ENCODE peak calls at places on chromosomes 7 and 10, in six cellular contexts. H is stomach, R is kidney epithelial cell, Q is bronchial epithelial cell, I is A549, A is SK-N-SH. T is an unnamed sample.

GRCh38 chr7:71517940-71518339 is 386.0 kb downstream of the GALNT17 start:
- DNase-seq in I (no peak), A (no peak), Q (no peak), R (no peak), H (no peak), T (no peak)

GRCh38 chr7:51104278-51104677 is 212.3 kb downstream of the COBL start:
- DNase-seq in I (no peak), R (no peak), Q (no peak), A (no peak), H (no peak), T (no peak)

GRCh38 chr10:59553127-59553649 is 156.5 kb downstream of the SLC16A9 start:
- DNase-seq in H (no peak), Q (no peak), A (no peak), R (no peak), I (no peak), T (no peak)

GRCh38 chr10:124532106-124532641 is 70.6 kb downstream of the LHPP start:
- DNase-seq in I (peak), Q (peak), H (no peak), A (no peak), R (no peak), T (peak)

GRCh38 chr10:68526634-68527132 is 640 bp downstream of the SLC25A16 start:
- DNase-seq in I (no peak), A (no peak), H (no peak), R (no peak), Q (no peak), T (no peak)

GRCh38 chr10:117217196-117217761 is 20.0 kb downstream of the KCNK18 start:
- DNase-seq in A (no peak), Q (no peak), H (no peak), I (peak), R (no peak), T (peak)

GRCh38 chr7:23247602-23248335 is 1.2 kb downstream of the GPNMB start:
- DNase-seq in R (no peak), I (no peak), A (no peak), Q (no peak), H (no peak), T (no peak)

GRCh38 chr10:114917927-114918672 is 19.9 kb upstream of the TRUB1 start:
- DNase-seq in A (no peak), R (peak), H (no peak), I (peak), Q (peak), T (peak)

GRCh38 chr7:37342665-37343471 is 105.8 kb downstream of the ELMO1 start:
- DNase-seq in H (peak), R (no peak), A (peak), Q (no peak), I (no peak), T (no peak)

GRCh38 chr7:77351539-77352004 is 64.6 kb downstream of the GSAP start:
- DNase-seq in R (no peak), A (no peak), Q (no peak), I (no peak), H (peak), T (no peak)

GRCh38 chr7:158262284-158263109 is 325.1 kb downstream of the PTPRN2 start:
- DNase-seq in H (no peak), A (no peak), R (no peak), I (no peak), Q (no peak), T (no peak)

GRCh38 chr7:11701829-11702560 is 130.0 kb downstream of the THSD7A start:
- DNase-seq in Q (no peak), H (no peak), A (no peak), I (no peak), R (no peak), T (no peak)

GRCh38 chr7:107394301-107394700 is 75.6 kb upstream of the GPR22 start:
- DNase-seq in H (no peak), R (no peak), Q (no peak), I (no peak), A (no peak), T (no peak)

GRCh38 chr7:90574820-90575187 is 21.3 kb upstream of the CDK14 start:
- DNase-seq in H (no peak), R (no peak), A (no peak), Q (no peak), I (no peak), T (no peak)

GRCh38 chr7:75953918-75954317 is 39.0 kb downstream of the POR start:
- DNase-seq in H (no peak), A (no peak), R (no peak), I (no peak), Q (no peak), T (no peak)

GRCh38 chr7:130927062-130927461 is 193.1 kb upstream of the KLF14 start:
- DNase-seq in A (no peak), Q (no peak), I (no peak), H (no peak), R (no peak), T (no peak)

GRCh38 chr7:51789494-51789893 is 472.9 kb upstream of the COBL start:
- DNase-seq in R (no peak), A (peak), I (no peak), Q (peak), H (no peak), T (no peak)

GRCh38 chr7:99010281-99010680 is 131.9 kb downstream of the TRRAP start:
- DNase-seq in A (no peak), Q (no peak), H (no peak), R (no peak), I (no peak), T (no peak)

GRCh38 chr7:75995996-75996395 is 1.6 kb upstream of the TMEM120A start:
- DNase-seq in I (no peak), H (no peak), Q (no peak), R (no peak), A (no peak), T (no peak)

GRCh38 chr10:125756853-125757487 is 18.7 kb downstream of the MMP21 start:
- DNase-seq in H (no peak), Q (no peak), I (no peak), R (no peak), A (no peak), T (no peak)

GRCh38 chr7:77455334-77455733 is 39.2 kb upstream of the GSAP start:
- DNase-seq in H (no peak), A (no peak), Q (peak), R (peak), I (peak), T (no peak)

GRCh38 chr10:16952010-16952550 is 134.9 kb upstream of the RSU1 start:
- DNase-seq in R (no peak), Q (no peak), A (no peak), H (no peak), I (no peak), T (no peak)

GRCh38 chr10:83990126-83990525 is 149.2 kb upstream of the GHITM start:
- DNase-seq in A (no peak), H (no peak), I (no peak), R (no peak), Q (no peak), T (no peak)

GRCh38 chr7:6232534-6232933 is 39.9 kb downstream of the CYTH3 start:
- DNase-seq in A (no peak), Q (no peak), I (no peak), H (peak), R (no peak), T (no peak)

GRCh38 chr10:3692331-3692860 is 92.6 kb downstream of the KLF6 start:
- DNase-seq in H (no peak), Q (no peak), A (no peak), I (no peak), R (no peak), T (no peak)

GRCh38 chr7:16891338-16891737 is 9.6 kb upstream of the AGR3 start:
- DNase-seq in R (no peak), H (peak), I (peak), A (no peak), Q (peak), T (peak)

GRCh38 chr7:82841828-82842227 is 320.9 kb downstream of the PCLO start:
- DNase-seq in Q (no peak), H (no peak), R (no peak), I (no peak), A (no peak), T (no peak)

GRCh38 chr7:4809091-4809591 is 33.7 kb downstream of the AP5Z1 start:
- DNase-seq in I (no peak), Q (no peak), H (no peak), R (no peak), A (no peak), T (no peak)

GRCh38 chr7:143892527-143893300 is 9.3 kb downstream of the TCAF1 start:
- DNase-seq in R (no peak), I (no peak), Q (peak), H (no peak), A (no peak), T (peak)

GRCh38 chr7:46680147-46680546 is 759.1 kb upstream of the IGFBP3 start:
- DNase-seq in Q (peak), R (no peak), H (no peak), A (no peak), I (no peak), T (peak)

GRCh38 chr7:30200591-30200990 is 65.8 kb downstream of the MTURN start:
- DNase-seq in I (no peak), A (no peak), R (no peak), Q (no peak), H (no peak), T (no peak)

GRCh38 chr10:132311338-132311939 is 3.7 kb upstream of the STK32C start:
- DNase-seq in Q (no peak), R (no peak), I (peak), H (no peak), A (no peak), T (peak)

DNA sequence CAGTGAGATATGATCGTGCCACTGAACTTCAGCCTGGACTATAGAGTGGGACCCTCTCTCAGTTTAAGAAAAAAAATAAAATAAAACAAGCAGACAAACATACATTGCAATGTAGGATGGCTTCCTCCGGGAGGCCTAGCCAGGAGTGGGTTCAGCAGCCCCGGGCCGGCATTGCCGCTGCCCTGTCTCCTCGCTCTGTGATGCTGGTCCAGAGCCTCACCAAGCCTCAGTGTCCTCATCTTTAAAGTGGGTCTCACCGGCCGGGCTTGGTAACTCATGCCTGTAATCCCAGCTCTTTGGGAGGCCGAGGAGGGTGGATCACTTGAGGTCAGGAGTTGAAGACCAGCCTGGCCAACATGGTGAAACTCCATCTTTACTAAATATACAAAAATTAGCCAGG is 71.6 kb downstream of the PTPRE start:
- DNase-seq in A (no peak), R (no peak), I (no peak), H (peak), Q (no peak), T (no peak)
- TF ChIP-seq CTCF in A (no peak), R (no peak), I (no peak), H (no peak), Q (no peak), T (no peak)

GRCh38 chr10:130961506-130962239 is 349.8 kb downstream of the TCERG1L start:
- DNase-seq in I (no peak), H (no peak), A (no peak), R (no peak), Q (no peak), T (no peak)

GRCh38 chr10:130963052-130963393 is 348.5 kb downstream of the TCERG1L start:
- DNase-seq in H (no peak), I (no peak), R (no peak), Q (no peak), A (no peak), T (no peak)

GRCh38 chr10:130964771-130965170 is 346.8 kb downstream of the TCERG1L start:
- DNase-seq in A (no peak), I (no peak), R (no peak), Q (no peak), H (no peak), T (no peak)

GRCh38 chr10:130962240-130963051 is 349.1 kb downstream of the TCERG1L start:
- DNase-seq in Q (no peak), R (no peak), I (no peak), A (no peak), H (no peak), T (no peak)

DNA sequence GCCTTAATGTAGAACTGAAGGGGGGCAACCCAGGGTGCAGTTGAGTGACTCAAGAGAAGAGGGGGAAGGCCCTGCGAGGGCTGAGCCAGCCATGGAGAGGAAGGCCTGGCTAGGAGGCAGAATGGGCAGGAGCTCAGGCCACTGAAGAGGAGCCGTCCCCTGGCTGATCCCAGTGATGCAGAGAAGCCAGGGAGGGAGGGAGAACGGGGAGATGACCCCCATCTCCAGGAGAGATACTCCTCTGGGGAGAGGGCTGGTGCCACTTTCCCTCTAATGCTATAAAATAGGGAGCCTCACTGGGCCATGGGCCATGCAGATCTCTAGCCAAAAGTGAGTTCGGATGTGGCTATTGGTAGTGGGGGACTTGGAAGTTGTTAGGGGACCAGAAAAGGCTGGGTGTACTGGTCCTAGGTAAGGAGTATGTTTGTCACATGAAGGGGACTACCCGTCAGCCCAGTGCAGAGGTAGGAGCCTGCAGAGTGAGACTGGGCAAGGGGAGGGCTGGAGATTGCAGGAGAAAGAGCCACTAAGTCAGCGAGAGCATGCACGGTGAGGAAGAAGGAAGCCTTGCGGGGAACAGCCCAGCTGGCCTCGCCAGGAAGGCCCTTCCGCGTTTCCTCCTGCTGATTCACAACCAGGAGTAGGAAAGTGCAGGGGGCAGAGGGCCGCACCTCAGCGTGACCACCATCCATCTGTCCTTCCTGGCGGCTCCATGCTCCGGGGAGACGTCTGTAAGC is 347.6 kb downstream of the TCERG1L start:
- DNase-seq in I (no peak), H (no peak), R (no peak), A (no peak), Q (no peak), T (no peak)
- TF ChIP-seq CTCF in I (no peak), H (no peak), R (no peak), A (no peak), Q (no peak), T (no peak)

GRCh38 chr7:128705891-128706333 is 33.2 kb upstream of the CALU start:
- DNase-seq in H (no peak), Q (peak), R (no peak), I (no peak), A (no peak), T (no peak)
- TF ChIP-seq CTCF in H (no peak), Q (no peak), R (no peak), I (no peak), A (peak), T (no peak)

GRCh38 chr10:11853468-11853867 is 30.3 kb downstream of the PROSER2 start:
- DNase-seq in Q (no peak), R (no peak), A (no peak), H (no peak), I (peak), T (no peak)
- TF ChIP-seq CTCF in Q (peak), R (peak), A (peak), H (no peak), I (no peak), T (no peak)

GRCh38 chr7:27662490-27663205 is at the start of gene HIBADH:
- DNase-seq in I (peak), R (peak), Q (peak), A (peak), H (peak), T (peak)
- TF ChIP-seq CTCF in I (no peak), R (no peak), Q (peak), A (peak), H (peak), T (no peak)

DNA sequence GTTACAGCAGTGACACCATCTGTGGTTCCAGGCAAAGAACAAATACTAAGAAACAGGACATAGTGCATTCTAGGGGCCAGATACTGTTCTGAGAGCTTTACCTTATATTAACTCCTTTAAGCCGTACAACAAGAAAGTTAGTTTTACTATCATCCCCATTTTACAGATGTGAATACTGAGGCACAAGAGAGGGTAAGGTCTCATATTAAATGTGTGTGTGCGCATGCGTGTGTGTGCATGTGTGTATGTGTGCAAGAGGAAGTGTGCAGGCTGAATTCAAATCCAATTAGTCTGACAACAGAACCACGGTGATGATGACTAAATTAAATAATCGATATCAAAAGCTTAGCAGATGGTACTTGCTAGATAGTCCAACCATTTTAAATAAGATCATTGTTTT is 11.0 kb downstream of the TECTB start:
- DNase-seq in Q (no peak), R (no peak), A (no peak), H (no peak), I (no peak), T (no peak)
- TF ChIP-seq CTCF in Q (no peak), R (no peak), A (no peak), H (no peak), I (no peak), T (no peak)

T was measured in Calu3.